ENCODE peak calls at places on chromosomes 6 and 20, in nine cellular contexts. One of them, this sample, is unnamed.

GRCh38 chr20:64189986-64190385 is 25.7 kb downstream of the MYT1 start:
- DNase-seq in stimulated activated CD8-positive, alpha-beta memory T cell treated with anti-CD3 and anti-CD28 coated beads, Interleukin-12 subunit alpha, Interleukin-12 subunit beta, amount 100 ng/mL, for 4 hours: no peak
- DNase-seq in EL: no peak
- DNase-seq in midbrain: no peak
- DNase-seq in effector memory CD8-positive, alpha-beta T cell: no peak
- DNase-seq in non-pigmented ciliary epithelial cell: no peak
- DNase-seq in NCI-H345: no peak
- DNase-seq in foreskin fibroblast: no peak
- DNase-seq in ascending aorta: no peak
- DNase-seq in this sample: no peak

GRCh38 chr6:151012321-151013294 is 147.1 kb downstream of the MTHFD1L start:
- DNase-seq in midbrain: no peak
- DNase-seq in effector memory CD8-positive, alpha-beta T cell: no peak
- DNase-seq in EL: peak; percentile 62
- DNase-seq in stimulated activated CD8-positive, alpha-beta memory T cell treated with anti-CD3 and anti-CD28 coated beads, Interleukin-12 subunit alpha, Interleukin-12 subunit beta, amount 100 ng/mL, for 4 hours: no peak
- DNase-seq in non-pigmented ciliary epithelial cell: no peak
- DNase-seq in foreskin fibroblast: peak; percentile 60
- DNase-seq in ascending aorta: no peak
- DNase-seq in NCI-H345: no peak
- DNase-seq in this sample: no peak

GRCh38 chr6:53603381-53604121 is 58.6 kb upstream of the GCLC start:
- DNase-seq in EL: peak; percentile 39
- DNase-seq in midbrain: peak; percentile 57
- DNase-seq in effector memory CD8-positive, alpha-beta T cell: no peak
- DNase-seq in non-pigmented ciliary epithelial cell: no peak
- DNase-seq in foreskin fibroblast: peak; percentile 8
- DNase-seq in stimulated activated CD8-positive, alpha-beta memory T cell treated with anti-CD3 and anti-CD28 coated beads, Interleukin-12 subunit alpha, Interleukin-12 subunit beta, amount 100 ng/mL, for 4 hours: no peak
- DNase-seq in NCI-H345: peak; percentile 81
- DNase-seq in ascending aorta: no peak
- DNase-seq in this sample: no peak

GRCh38 chr20:324177-325042 is 942 bp upstream of the SOX12 start:
- DNase-seq in midbrain: peak; percentile 82
- DNase-seq in effector memory CD8-positive, alpha-beta T cell: peak; percentile 88
- DNase-seq in EL: peak; percentile 92
- DNase-seq in non-pigmented ciliary epithelial cell: no peak
- DNase-seq in NCI-H345: peak; percentile 97
- DNase-seq in ascending aorta: peak; percentile 76
- DNase-seq in stimulated activated CD8-positive, alpha-beta memory T cell treated with anti-CD3 and anti-CD28 coated beads, Interleukin-12 subunit alpha, Interleukin-12 subunit beta, amount 100 ng/mL, for 4 hours: peak; percentile 86
- DNase-seq in foreskin fibroblast: peak; percentile 92
- DNase-seq in this sample: peak; percentile 88

GRCh38 chr6:135161996-135162395 is 19.1 kb upstream of the MYB start:
- DNase-seq in effector memory CD8-positive, alpha-beta T cell: no peak
- DNase-seq in stimulated activated CD8-positive, alpha-beta memory T cell treated with anti-CD3 and anti-CD28 coated beads, Interleukin-12 subunit alpha, Interleukin-12 subunit beta, amount 100 ng/mL, for 4 hours: no peak
- DNase-seq in EL: no peak
- DNase-seq in midbrain: no peak
- DNase-seq in foreskin fibroblast: no peak
- DNase-seq in ascending aorta: no peak
- DNase-seq in non-pigmented ciliary epithelial cell: no peak
- DNase-seq in NCI-H345: no peak
- DNase-seq in this sample: no peak

GRCh38 chr20:20083796-20084195 is 31.5 kb downstream of the CFAP61 start:
- DNase-seq in ascending aorta: no peak
- DNase-seq in NCI-H345: peak; percentile 65
- DNase-seq in non-pigmented ciliary epithelial cell: no peak
- DNase-seq in effector memory CD8-positive, alpha-beta T cell: no peak
- DNase-seq in foreskin fibroblast: no peak
- DNase-seq in midbrain: peak; percentile 64
- DNase-seq in stimulated activated CD8-positive, alpha-beta memory T cell treated with anti-CD3 and anti-CD28 coated beads, Interleukin-12 subunit alpha, Interleukin-12 subunit beta, amount 100 ng/mL, for 4 hours: no peak
- DNase-seq in EL: peak; percentile 21
- DNase-seq in this sample: no peak

GRCh38 chr6:52420668-52421358 is 671 bp downstream of the EFHC1 start:
- DNase-seq in non-pigmented ciliary epithelial cell: no peak
- DNase-seq in stimulated activated CD8-positive, alpha-beta memory T cell treated with anti-CD3 and anti-CD28 coated beads, Interleukin-12 subunit alpha, Interleukin-12 subunit beta, amount 100 ng/mL, for 4 hours: no peak
- DNase-seq in effector memory CD8-positive, alpha-beta T cell: no peak
- DNase-seq in midbrain: no peak
- DNase-seq in foreskin fibroblast: peak; percentile 14
- DNase-seq in ascending aorta: no peak
- DNase-seq in EL: peak; percentile 58
- DNase-seq in NCI-H345: peak; percentile 73
- DNase-seq in this sample: no peak

GRCh38 chr20:32623667-32624157 is 38.6 kb upstream of the NOL4L start:
- DNase-seq in effector memory CD8-positive, alpha-beta T cell: no peak
- DNase-seq in ascending aorta: no peak
- DNase-seq in stimulated activated CD8-positive, alpha-beta memory T cell treated with anti-CD3 and anti-CD28 coated beads, Interleukin-12 subunit alpha, Interleukin-12 subunit beta, amount 100 ng/mL, for 4 hours: no peak
- DNase-seq in midbrain: no peak
- DNase-seq in foreskin fibroblast: no peak
- DNase-seq in non-pigmented ciliary epithelial cell: no peak
- DNase-seq in EL: no peak
- DNase-seq in NCI-H345: no peak
- DNase-seq in this sample: no peak

GRCh38 chr6:125846292-125847024 is 55.7 kb downstream of the NCOA7 start:
- DNase-seq in stimulated activated CD8-positive, alpha-beta memory T cell treated with anti-CD3 and anti-CD28 coated beads, Interleukin-12 subunit alpha, Interleukin-12 subunit beta, amount 100 ng/mL, for 4 hours: no peak
- DNase-seq in midbrain: no peak
- DNase-seq in EL: no peak
- DNase-seq in non-pigmented ciliary epithelial cell: no peak
- DNase-seq in effector memory CD8-positive, alpha-beta T cell: no peak
- DNase-seq in NCI-H345: no peak
- DNase-seq in foreskin fibroblast: no peak
- DNase-seq in ascending aorta: no peak
- DNase-seq in this sample: no peak

GRCh38 chr20:13649548-13649947 is 10.8 kb upstream of the TASP1 start:
- DNase-seq in EL: peak; percentile 27
- DNase-seq in ascending aorta: no peak
- DNase-seq in non-pigmented ciliary epithelial cell: no peak
- DNase-seq in effector memory CD8-positive, alpha-beta T cell: no peak
- DNase-seq in midbrain: no peak
- DNase-seq in NCI-H345: no peak
- DNase-seq in foreskin fibroblast: peak; percentile 43
- DNase-seq in stimulated activated CD8-positive, alpha-beta memory T cell treated with anti-CD3 and anti-CD28 coated beads, Interleukin-12 subunit alpha, Interleukin-12 subunit beta, amount 100 ng/mL, for 4 hours: no peak
- DNase-seq in this sample: no peak

GRCh38 chr6:46501136-46502089 is 10.2 kb upstream of the RCAN2 start:
- DNase-seq in midbrain: no peak
- DNase-seq in NCI-H345: no peak
- DNase-seq in non-pigmented ciliary epithelial cell: no peak
- DNase-seq in effector memory CD8-positive, alpha-beta T cell: no peak
- DNase-seq in ascending aorta: no peak
- DNase-seq in EL: no peak
- DNase-seq in foreskin fibroblast: no peak
- DNase-seq in stimulated activated CD8-positive, alpha-beta memory T cell treated with anti-CD3 and anti-CD28 coated beads, Interleukin-12 subunit alpha, Interleukin-12 subunit beta, amount 100 ng/mL, for 4 hours: no peak
- DNase-seq in this sample: no peak

GRCh38 chr6:13404115-13404891 is 76.0 kb upstream of the TBC1D7 start:
- DNase-seq in non-pigmented ciliary epithelial cell: peak; percentile 31
- DNase-seq in stimulated activated CD8-positive, alpha-beta memory T cell treated with anti-CD3 and anti-CD28 coated beads, Interleukin-12 subunit alpha, Interleukin-12 subunit beta, amount 100 ng/mL, for 4 hours: no peak
- DNase-seq in NCI-H345: no peak
- DNase-seq in ascending aorta: no peak
- DNase-seq in EL: peak; percentile 52
- DNase-seq in effector memory CD8-positive, alpha-beta T cell: no peak
- DNase-seq in midbrain: no peak
- DNase-seq in foreskin fibroblast: no peak
- DNase-seq in this sample: no peak

GRCh38 chr6:47524136-47524840 is 46.7 kb downstream of the CD2AP start:
- DNase-seq in non-pigmented ciliary epithelial cell: no peak
- DNase-seq in EL: no peak
- DNase-seq in foreskin fibroblast: no peak
- DNase-seq in effector memory CD8-positive, alpha-beta T cell: no peak
- DNase-seq in ascending aorta: no peak
- DNase-seq in NCI-H345: no peak
- DNase-seq in midbrain: no peak
- DNase-seq in stimulated activated CD8-positive, alpha-beta memory T cell treated with anti-CD3 and anti-CD28 coated beads, Interleukin-12 subunit alpha, Interleukin-12 subunit beta, amount 100 ng/mL, for 4 hours: no peak
- DNase-seq in this sample: no peak

GRCh38 chr6:74645108-74645849 is 560.6 kb downstream of the COL12A1 start:
- DNase-seq in midbrain: no peak
- DNase-seq in non-pigmented ciliary epithelial cell: no peak
- DNase-seq in EL: no peak
- DNase-seq in NCI-H345: no peak
- DNase-seq in ascending aorta: no peak
- DNase-seq in effector memory CD8-positive, alpha-beta T cell: no peak
- DNase-seq in stimulated activated CD8-positive, alpha-beta memory T cell treated with anti-CD3 and anti-CD28 coated beads, Interleukin-12 subunit alpha, Interleukin-12 subunit beta, amount 100 ng/mL, for 4 hours: no peak
- DNase-seq in foreskin fibroblast: no peak
- DNase-seq in this sample: no peak

GRCh38 chr6:168089186-168090063 is 10.4 kb upstream of the FRMD1 start:
- DNase-seq in stimulated activated CD8-positive, alpha-beta memory T cell treated with anti-CD3 and anti-CD28 coated beads, Interleukin-12 subunit alpha, Interleukin-12 subunit beta, amount 100 ng/mL, for 4 hours: no peak
- DNase-seq in ascending aorta: no peak
- DNase-seq in NCI-H345: peak; percentile 97
- DNase-seq in effector memory CD8-positive, alpha-beta T cell: no peak
- DNase-seq in foreskin fibroblast: no peak
- DNase-seq in midbrain: no peak
- DNase-seq in non-pigmented ciliary epithelial cell: no peak
- DNase-seq in EL: no peak
- DNase-seq in this sample: no peak

GRCh38 chr6:13241364-13241763 is 87.0 kb downstream of the TBC1D7 start:
- DNase-seq in ascending aorta: no peak
- DNase-seq in midbrain: no peak
- DNase-seq in effector memory CD8-positive, alpha-beta T cell: no peak
- DNase-seq in non-pigmented ciliary epithelial cell: no peak
- DNase-seq in stimulated activated CD8-positive, alpha-beta memory T cell treated with anti-CD3 and anti-CD28 coated beads, Interleukin-12 subunit alpha, Interleukin-12 subunit beta, amount 100 ng/mL, for 4 hours: no peak
- DNase-seq in foreskin fibroblast: no peak
- DNase-seq in NCI-H345: no peak
- DNase-seq in EL: no peak
- DNase-seq in this sample: no peak

GRCh38 chr6:11493979-11494378 is 43.6 kb upstream of the TMEM170B start:
- DNase-seq in NCI-H345: no peak
- DNase-seq in EL: no peak
- DNase-seq in stimulated activated CD8-positive, alpha-beta memory T cell treated with anti-CD3 and anti-CD28 coated beads, Interleukin-12 subunit alpha, Interleukin-12 subunit beta, amount 100 ng/mL, for 4 hours: no peak
- DNase-seq in midbrain: no peak
- DNase-seq in effector memory CD8-positive, alpha-beta T cell: no peak
- DNase-seq in ascending aorta: no peak
- DNase-seq in non-pigmented ciliary epithelial cell: no peak
- DNase-seq in foreskin fibroblast: no peak
- DNase-seq in this sample: no peak

GRCh38 chr20:57900226-57900905 is 190.6 kb upstream of the PMEPA1 start:
- DNase-seq in midbrain: no peak
- DNase-seq in ascending aorta: no peak
- DNase-seq in foreskin fibroblast: no peak
- DNase-seq in NCI-H345: no peak
- DNase-seq in non-pigmented ciliary epithelial cell: no peak
- DNase-seq in stimulated activated CD8-positive, alpha-beta memory T cell treated with anti-CD3 and anti-CD28 coated beads, Interleukin-12 subunit alpha, Interleukin-12 subunit beta, amount 100 ng/mL, for 4 hours: no peak
- DNase-seq in effector memory CD8-positive, alpha-beta T cell: no peak
- DNase-seq in EL: no peak
- DNase-seq in this sample: no peak

GRCh38 chr20:48238326-48238725 is 453.0 kb upstream of the SULF2 start:
- DNase-seq in foreskin fibroblast: peak; percentile 58
- DNase-seq in effector memory CD8-positive, alpha-beta T cell: no peak
- DNase-seq in non-pigmented ciliary epithelial cell: peak; percentile 9
- DNase-seq in midbrain: no peak
- DNase-seq in EL: peak; percentile 46
- DNase-seq in stimulated activated CD8-positive, alpha-beta memory T cell treated with anti-CD3 and anti-CD28 coated beads, Interleukin-12 subunit alpha, Interleukin-12 subunit beta, amount 100 ng/mL, for 4 hours: no peak
- DNase-seq in NCI-H345: no peak
- DNase-seq in ascending aorta: no peak
- DNase-seq in this sample: no peak

GRCh38 chr6:80566361-80566760 is 459.9 kb downstream of the BCKDHB start:
- DNase-seq in EL: no peak
- DNase-seq in stimulated activated CD8-positive, alpha-beta memory T cell treated with anti-CD3 and anti-CD28 coated beads, Interleukin-12 subunit alpha, Interleukin-12 subunit beta, amount 100 ng/mL, for 4 hours: no peak
- DNase-seq in foreskin fibroblast: no peak
- DNase-seq in ascending aorta: no peak
- DNase-seq in NCI-H345: no peak
- DNase-seq in effector memory CD8-positive, alpha-beta T cell: no peak
- DNase-seq in midbrain: no peak
- DNase-seq in non-pigmented ciliary epithelial cell: no peak
- DNase-seq in this sample: no peak

GRCh38 chr6:96522469-96523009 is 933 bp downstream of the UFL1 start:
- DNase-seq in midbrain: no peak
- DNase-seq in stimulated activated CD8-positive, alpha-beta memory T cell treated with anti-CD3 and anti-CD28 coated beads, Interleukin-12 subunit alpha, Interleukin-12 subunit beta, amount 100 ng/mL, for 4 hours: no peak
- DNase-seq in EL: peak; percentile 19
- DNase-seq in foreskin fibroblast: peak; percentile 2
- DNase-seq in effector memory CD8-positive, alpha-beta T cell: peak; percentile 10
- DNase-seq in ascending aorta: no peak
- DNase-seq in non-pigmented ciliary epithelial cell: no peak
- DNase-seq in NCI-H345: no peak
- DNase-seq in this sample: no peak

GRCh38 chr20:22833851-22834250 is 201.3 kb upstream of the SSTR4 start:
- DNase-seq in non-pigmented ciliary epithelial cell: no peak
- DNase-seq in EL: peak; percentile 11
- DNase-seq in foreskin fibroblast: no peak
- DNase-seq in stimulated activated CD8-positive, alpha-beta memory T cell treated with anti-CD3 and anti-CD28 coated beads, Interleukin-12 subunit alpha, Interleukin-12 subunit beta, amount 100 ng/mL, for 4 hours: no peak
- DNase-seq in effector memory CD8-positive, alpha-beta T cell: no peak
- DNase-seq in ascending aorta: no peak
- DNase-seq in midbrain: no peak
- DNase-seq in NCI-H345: no peak
- DNase-seq in this sample: no peak

GRCh38 chr6:15171026-15171425 is 74.8 kb upstream of the JARID2 start:
- DNase-seq in effector memory CD8-positive, alpha-beta T cell: no peak
- DNase-seq in stimulated activated CD8-positive, alpha-beta memory T cell treated with anti-CD3 and anti-CD28 coated beads, Interleukin-12 subunit alpha, Interleukin-12 subunit beta, amount 100 ng/mL, for 4 hours: no peak
- DNase-seq in NCI-H345: no peak
- DNase-seq in EL: no peak
- DNase-seq in foreskin fibroblast: no peak
- DNase-seq in midbrain: no peak
- DNase-seq in non-pigmented ciliary epithelial cell: no peak
- DNase-seq in ascending aorta: no peak
- DNase-seq in this sample: no peak

GRCh38 chr6:117397536-117398227 is 28.1 kb downstream of the ROS1 start:
- DNase-seq in NCI-H345: no peak
- DNase-seq in effector memory CD8-positive, alpha-beta T cell: no peak
- DNase-seq in midbrain: no peak
- DNase-seq in foreskin fibroblast: peak; percentile 21
- DNase-seq in stimulated activated CD8-positive, alpha-beta memory T cell treated with anti-CD3 and anti-CD28 coated beads, Interleukin-12 subunit alpha, Interleukin-12 subunit beta, amount 100 ng/mL, for 4 hours: no peak
- DNase-seq in non-pigmented ciliary epithelial cell: no peak
- DNase-seq in EL: no peak
- DNase-seq in ascending aorta: no peak
- DNase-seq in this sample: no peak

GRCh38 chr20:1934578-1935573 is 39.7 kb downstream of the SIRPA start:
- DNase-seq in midbrain: no peak
- DNase-seq in stimulated activated CD8-positive, alpha-beta memory T cell treated with anti-CD3 and anti-CD28 coated beads, Interleukin-12 subunit alpha, Interleukin-12 subunit beta, amount 100 ng/mL, for 4 hours: no peak
- DNase-seq in effector memory CD8-positive, alpha-beta T cell: no peak
- DNase-seq in non-pigmented ciliary epithelial cell: no peak
- DNase-seq in EL: peak; percentile 75
- DNase-seq in foreskin fibroblast: peak; percentile 76
- DNase-seq in ascending aorta: peak; percentile 43
- DNase-seq in NCI-H345: no peak
- DNase-seq in this sample: no peak

GRCh38 chr6:141990840-141991239 is 141.9 kb upstream of the GJE1 start:
- DNase-seq in NCI-H345: no peak
- DNase-seq in stimulated activated CD8-positive, alpha-beta memory T cell treated with anti-CD3 and anti-CD28 coated beads, Interleukin-12 subunit alpha, Interleukin-12 subunit beta, amount 100 ng/mL, for 4 hours: no peak
- DNase-seq in ascending aorta: no peak
- DNase-seq in foreskin fibroblast: no peak
- DNase-seq in EL: no peak
- DNase-seq in midbrain: no peak
- DNase-seq in non-pigmented ciliary epithelial cell: no peak
- DNase-seq in effector memory CD8-positive, alpha-beta T cell: no peak
- DNase-seq in this sample: no peak

GRCh38 chr6:100023798-100024197 is 29.8 kb upstream of the MCHR2 start:
- DNase-seq in ascending aorta: no peak
- DNase-seq in midbrain: no peak
- DNase-seq in EL: peak; percentile 5
- DNase-seq in non-pigmented ciliary epithelial cell: no peak
- DNase-seq in foreskin fibroblast: no peak
- DNase-seq in stimulated activated CD8-positive, alpha-beta memory T cell treated with anti-CD3 and anti-CD28 coated beads, Interleukin-12 subunit alpha, Interleukin-12 subunit beta, amount 100 ng/mL, for 4 hours: no peak
- DNase-seq in effector memory CD8-positive, alpha-beta T cell: no peak
- DNase-seq in NCI-H345: no peak
- DNase-seq in this sample: no peak

GRCh38 chr6:158027590-158028285 is 46.1 kb downstream of the SYNJ2 start:
- DNase-seq in ascending aorta: no peak
- DNase-seq in effector memory CD8-positive, alpha-beta T cell: no peak
- DNase-seq in stimulated activated CD8-positive, alpha-beta memory T cell treated with anti-CD3 and anti-CD28 coated beads, Interleukin-12 subunit alpha, Interleukin-12 subunit beta, amount 100 ng/mL, for 4 hours: no peak
- DNase-seq in foreskin fibroblast: no peak
- DNase-seq in EL: no peak
- DNase-seq in non-pigmented ciliary epithelial cell: no peak
- DNase-seq in NCI-H345: no peak
- DNase-seq in midbrain: no peak
- DNase-seq in this sample: no peak

GRCh38 chr6:30490031-30490876 is 945 bp downstream of the HLA-E start:
- DNase-seq in EL: peak; percentile 69
- DNase-seq in foreskin fibroblast: peak; percentile 47
- DNase-seq in stimulated activated CD8-positive, alpha-beta memory T cell treated with anti-CD3 and anti-CD28 coated beads, Interleukin-12 subunit alpha, Interleukin-12 subunit beta, amount 100 ng/mL, for 4 hours: peak; percentile 78
- DNase-seq in ascending aorta: no peak
- DNase-seq in non-pigmented ciliary epithelial cell: no peak
- DNase-seq in effector memory CD8-positive, alpha-beta T cell: peak; percentile 67
- DNase-seq in midbrain: no peak
- DNase-seq in NCI-H345: no peak
- DNase-seq in this sample: peak; percentile 71

GRCh38 chr6:158567871-158568401 is 8.0 kb downstream of the TMEM181 start:
- DNase-seq in non-pigmented ciliary epithelial cell: no peak
- DNase-seq in NCI-H345: no peak
- DNase-seq in ascending aorta: no peak
- DNase-seq in foreskin fibroblast: no peak
- DNase-seq in EL: no peak
- DNase-seq in midbrain: no peak
- DNase-seq in stimulated activated CD8-positive, alpha-beta memory T cell treated with anti-CD3 and anti-CD28 coated beads, Interleukin-12 subunit alpha, Interleukin-12 subunit beta, amount 100 ng/mL, for 4 hours: no peak
- DNase-seq in effector memory CD8-positive, alpha-beta T cell: no peak
- DNase-seq in this sample: no peak

GRCh38 chr20:1166963-1167720 is 17.6 kb downstream of the TMEM74B start:
- DNase-seq in foreskin fibroblast: no peak
- DNase-seq in midbrain: no peak
- DNase-seq in effector memory CD8-positive, alpha-beta T cell: no peak
- DNase-seq in EL: no peak
- DNase-seq in stimulated activated CD8-positive, alpha-beta memory T cell treated with anti-CD3 and anti-CD28 coated beads, Interleukin-12 subunit alpha, Interleukin-12 subunit beta, amount 100 ng/mL, for 4 hours: no peak
- DNase-seq in ascending aorta: no peak
- DNase-seq in non-pigmented ciliary epithelial cell: no peak
- DNase-seq in NCI-H345: no peak
- DNase-seq in this sample: no peak

This sample was measured in natural killer cell.